ENCODE peak calls at places on chromosome 22, in seven cellular contexts. One of them, this sample, is unnamed.

GRCh38 chr22:28943501-28943879 is 60.1 kb downstream of the ZNRF3 start:
- DNase-seq in K562: no peak
- DNase-seq in IMR-90: no peak
- DNase-seq in body of pancreas: peak
- DNase-seq in sigmoid colon: no peak
- DNase-seq in right lobe of liver: no peak
- DNase-seq in tibial nerve: peak
- DNase-seq in this sample: no peak

GRCh38 chr22:32700186-32700882 is 101.2 kb upstream of the TIMP3 start:
- DNase-seq in IMR-90: peak
- DNase-seq in K562: no peak
- DNase-seq in right lobe of liver: no peak
- DNase-seq in body of pancreas: no peak
- DNase-seq in sigmoid colon: no peak
- DNase-seq in tibial nerve: no peak
- DNase-seq in this sample: no peak

GRCh38 chr22:30424471-30425326 is 869 bp upstream of the MTFP1 start:
- DNase-seq in tibial nerve: peak
- DNase-seq in right lobe of liver: no peak
- DNase-seq in K562: no peak
- DNase-seq in body of pancreas: no peak
- DNase-seq in IMR-90: peak
- DNase-seq in sigmoid colon: no peak
- DNase-seq in this sample: no peak

GRCh38 chr22:30833328-30833727 is 135.2 kb downstream of the MORC2 start:
- DNase-seq in tibial nerve: no peak
- DNase-seq in K562: no peak
- DNase-seq in right lobe of liver: no peak
- DNase-seq in IMR-90: no peak
- DNase-seq in body of pancreas: no peak
- DNase-seq in sigmoid colon: no peak
- DNase-seq in this sample: no peak

GRCh38 chr22:48957311-48957986 is 870.2 kb downstream of the BRD1 start:
- DNase-seq in sigmoid colon: no peak
- DNase-seq in body of pancreas: no peak
- DNase-seq in K562: no peak
- DNase-seq in right lobe of liver: peak
- DNase-seq in tibial nerve: no peak
- DNase-seq in IMR-90: no peak
- DNase-seq in this sample: no peak

GRCh38 chr22:36797988-36798670 is 18.7 kb downstream of the PVALB start:
- DNase-seq in sigmoid colon: no peak
- DNase-seq in tibial nerve: no peak
- DNase-seq in K562: no peak
- DNase-seq in right lobe of liver: no peak
- DNase-seq in IMR-90: no peak
- DNase-seq in body of pancreas: no peak
- DNase-seq in this sample: no peak

GRCh38 chr22:50698546-50698945 is 25.9 kb downstream of the SHANK3 start:
- DNase-seq in right lobe of liver: peak
- DNase-seq in K562: no peak
- DNase-seq in sigmoid colon: peak
- DNase-seq in IMR-90: no peak
- DNase-seq in tibial nerve: no peak
- DNase-seq in body of pancreas: peak
- DNase-seq in this sample: no peak

GRCh38 chr22:27876684-27877083 is 42.4 kb downstream of the PITPNB start:
- DNase-seq in right lobe of liver: no peak
- DNase-seq in K562: no peak
- DNase-seq in sigmoid colon: no peak
- DNase-seq in IMR-90: peak
- DNase-seq in tibial nerve: no peak
- DNase-seq in body of pancreas: no peak
- DNase-seq in this sample: no peak

GRCh38 chr22:44145544-44145943 is 35.2 kb upstream of the PARVG start:
- DNase-seq in sigmoid colon: peak
- DNase-seq in tibial nerve: no peak
- DNase-seq in IMR-90: no peak
- DNase-seq in right lobe of liver: no peak
- DNase-seq in body of pancreas: peak
- DNase-seq in K562: no peak
- DNase-seq in this sample: no peak

GRCh38 chr22:32839776-32840571 is 38.5 kb downstream of the TIMP3 start:
- DNase-seq in tibial nerve: no peak
- DNase-seq in sigmoid colon: no peak
- DNase-seq in right lobe of liver: no peak
- DNase-seq in IMR-90: peak
- DNase-seq in K562: no peak
- DNase-seq in body of pancreas: no peak
- DNase-seq in this sample: no peak

GRCh38 chr22:49404576-49405199 is 423.0 kb downstream of the BRD1 start:
- DNase-seq in K562: no peak
- DNase-seq in sigmoid colon: peak
- DNase-seq in tibial nerve: peak
- DNase-seq in IMR-90: no peak
- DNase-seq in body of pancreas: no peak
- DNase-seq in right lobe of liver: peak
- DNase-seq in this sample: no peak

GRCh38 chr22:49295465-49295743 is 532.3 kb downstream of the BRD1 start:
- DNase-seq in IMR-90: no peak
- DNase-seq in body of pancreas: no peak
- DNase-seq in right lobe of liver: no peak
- DNase-seq in sigmoid colon: no peak
- DNase-seq in tibial nerve: no peak
- DNase-seq in K562: no peak
- DNase-seq in this sample: no peak

GRCh38 chr22:29270475-29271271 is 2.6 kb downstream of the EWSR1 start:
- DNase-seq in right lobe of liver: no peak
- DNase-seq in sigmoid colon: no peak
- DNase-seq in K562: no peak
- DNase-seq in body of pancreas: no peak
- DNase-seq in tibial nerve: no peak
- DNase-seq in IMR-90: peak
- DNase-seq in this sample: no peak

GRCh38 chr22:33894515-33894914 is 25.8 kb downstream of the LARGE1 start:
- DNase-seq in right lobe of liver: no peak
- DNase-seq in IMR-90: no peak
- DNase-seq in K562: no peak
- DNase-seq in body of pancreas: peak
- DNase-seq in sigmoid colon: no peak
- DNase-seq in tibial nerve: no peak
- DNase-seq in this sample: no peak

GRCh38 chr22:49553076-49553475 is 274.6 kb downstream of the BRD1 start:
- DNase-seq in body of pancreas: peak
- DNase-seq in sigmoid colon: peak
- DNase-seq in tibial nerve: no peak
- DNase-seq in K562: no peak
- DNase-seq in right lobe of liver: peak
- DNase-seq in IMR-90: no peak
- DNase-seq in this sample: no peak

GRCh38 chr22:34973926-34974325 is 92.0 kb upstream of the ISX start:
- DNase-seq in body of pancreas: no peak
- DNase-seq in sigmoid colon: no peak
- DNase-seq in K562: no peak
- DNase-seq in IMR-90: no peak
- DNase-seq in right lobe of liver: no peak
- DNase-seq in tibial nerve: no peak
- DNase-seq in this sample: no peak

GRCh38 chr22:28440517-28441366 is 238.9 kb downstream of the TTC28 start:
- DNase-seq in right lobe of liver: no peak
- DNase-seq in body of pancreas: no peak
- DNase-seq in tibial nerve: no peak
- DNase-seq in IMR-90: peak
- DNase-seq in K562: no peak
- DNase-seq in sigmoid colon: no peak
- DNase-seq in this sample: no peak

GRCh38 chr22:36727110-36727509 is 23.6 kb upstream of the CACNG2 start:
- DNase-seq in K562: no peak
- DNase-seq in tibial nerve: no peak
- DNase-seq in IMR-90: no peak
- DNase-seq in sigmoid colon: peak
- DNase-seq in body of pancreas: no peak
- DNase-seq in right lobe of liver: peak
- DNase-seq in this sample: no peak

GRCh38 chr22:48941903-48942625 is 885.6 kb downstream of the BRD1 start:
- DNase-seq in tibial nerve: no peak
- DNase-seq in body of pancreas: no peak
- DNase-seq in right lobe of liver: peak
- DNase-seq in IMR-90: no peak
- DNase-seq in K562: no peak
- DNase-seq in sigmoid colon: peak
- DNase-seq in this sample: no peak

GRCh38 chr22:18156878-18157713 is 7.1 kb downstream of the USP18 start:
- DNase-seq in IMR-90: peak
- DNase-seq in sigmoid colon: peak
- DNase-seq in K562: peak
- DNase-seq in body of pancreas: peak
- DNase-seq in tibial nerve: peak
- DNase-seq in right lobe of liver: peak
- DNase-seq in this sample: peak

GRCh38 chr22:16601437-16602223 is 9.0 kb upstream of the CCT8L2 start:
- DNase-seq in right lobe of liver: no peak
- DNase-seq in body of pancreas: peak
- DNase-seq in K562: peak
- DNase-seq in tibial nerve: no peak
- DNase-seq in IMR-90: no peak
- DNase-seq in sigmoid colon: no peak
- DNase-seq in this sample: no peak

GRCh38 chr22:48835857-48836672 is 991.6 kb downstream of the BRD1 start:
- DNase-seq in sigmoid colon: no peak
- DNase-seq in right lobe of liver: no peak
- DNase-seq in tibial nerve: no peak
- DNase-seq in body of pancreas: no peak
- DNase-seq in K562: no peak
- DNase-seq in IMR-90: no peak
- DNase-seq in this sample: no peak

GRCh38 chr22:24400726-24401596 is 26.4 kb upstream of the ADORA2A start:
- DNase-seq in body of pancreas: no peak
- DNase-seq in IMR-90: peak
- DNase-seq in right lobe of liver: no peak
- DNase-seq in tibial nerve: no peak
- DNase-seq in sigmoid colon: no peak
- DNase-seq in K562: no peak
- DNase-seq in this sample: no peak
- TF ChIP-seq POLR2A in body of pancreas: no peak
- TF ChIP-seq POLR2A in IMR-90: no peak
- TF ChIP-seq POLR2A in right lobe of liver: no peak
- TF ChIP-seq POLR2A in tibial nerve: no peak
- TF ChIP-seq POLR2A in sigmoid colon: no peak
- TF ChIP-seq POLR2A in K562: no peak
- TF ChIP-seq POLR2A in this sample: no peak

DNA sequence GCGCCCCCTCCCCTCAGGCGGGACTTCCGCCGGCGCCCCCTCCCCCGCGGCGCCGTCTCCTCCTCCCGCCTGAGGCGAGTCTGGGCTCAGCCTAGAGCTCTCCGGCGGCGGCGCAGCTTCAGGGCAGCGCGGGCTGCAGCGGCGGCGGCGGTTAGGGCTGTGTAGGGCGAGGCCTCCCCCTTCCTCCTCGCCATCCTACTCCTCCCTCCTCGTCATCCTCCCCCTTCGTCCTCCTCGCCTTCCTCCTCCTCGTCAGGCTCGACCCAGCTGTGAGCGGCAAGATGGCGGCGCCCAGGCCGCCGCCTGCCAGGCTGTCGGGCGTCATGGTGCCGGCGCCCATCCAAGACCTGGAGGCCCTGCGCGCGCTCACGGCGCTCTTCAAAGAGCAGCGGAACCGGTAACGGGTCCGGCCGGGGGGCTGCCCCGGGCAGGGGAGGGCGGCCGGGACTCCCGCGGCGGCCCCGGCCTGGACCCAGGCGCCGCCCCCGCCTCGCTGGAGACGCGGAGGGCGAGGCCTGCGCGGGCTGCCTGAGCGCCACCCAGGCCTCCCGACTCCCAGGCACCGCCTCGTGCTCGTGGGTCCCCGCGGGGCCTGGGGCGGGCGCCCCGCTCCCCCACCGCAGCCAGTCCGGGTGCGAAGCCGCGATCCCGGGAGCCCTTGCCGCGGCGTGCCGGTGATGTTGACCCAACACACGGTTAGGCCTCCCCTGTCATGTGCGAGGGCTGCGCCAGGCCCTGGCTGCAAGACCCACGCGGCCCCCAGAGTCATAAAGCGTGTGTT is at the start of gene ATXN10:
- DNase-seq in K562: peak
- DNase-seq in IMR-90: peak
- DNase-seq in sigmoid colon: peak
- DNase-seq in body of pancreas: peak
- DNase-seq in tibial nerve: peak
- DNase-seq in right lobe of liver: peak
- DNase-seq in this sample: peak
- TF ChIP-seq POLR2A in K562: peak
- TF ChIP-seq POLR2A in IMR-90: peak
- TF ChIP-seq POLR2A in sigmoid colon: no peak
- TF ChIP-seq POLR2A in body of pancreas: peak
- TF ChIP-seq POLR2A in tibial nerve: peak
- TF ChIP-seq POLR2A in right lobe of liver: peak
- TF ChIP-seq POLR2A in this sample: peak

DNA sequence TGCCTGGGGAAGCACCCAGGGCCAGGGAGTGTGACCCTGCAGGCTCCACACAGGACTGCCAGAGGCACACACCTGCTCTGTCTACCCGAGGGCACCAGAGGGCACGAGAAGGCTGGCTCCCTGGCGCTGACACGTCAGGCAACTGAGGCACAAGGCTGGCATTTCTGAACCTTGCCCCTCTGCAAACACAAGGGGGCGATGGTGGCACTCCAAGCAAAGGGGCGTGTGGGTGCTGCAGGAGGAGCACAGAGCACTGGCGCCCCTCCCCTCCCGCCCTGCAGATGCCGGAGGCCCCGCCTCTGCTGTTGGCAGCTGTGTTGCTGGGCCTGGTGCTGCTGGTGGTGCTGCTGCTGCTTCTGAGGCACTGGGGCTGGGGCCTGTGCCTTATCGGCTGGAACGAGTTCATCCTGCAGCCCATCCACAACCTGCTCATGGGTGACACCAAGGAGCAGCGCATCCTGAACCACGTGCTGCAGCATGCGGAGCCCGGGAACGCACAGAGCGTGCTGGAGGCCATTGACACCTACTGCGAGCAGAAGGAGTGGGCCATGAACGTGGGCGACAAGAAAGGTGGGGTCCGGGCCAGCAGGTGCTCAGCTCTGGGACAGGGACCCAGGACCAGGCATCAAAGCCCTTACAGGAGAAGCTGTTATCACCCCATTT is 20.8 kb upstream of the TXNRD2 start:
- DNase-seq in body of pancreas: peak
- DNase-seq in right lobe of liver: peak
- DNase-seq in IMR-90: peak
- DNase-seq in tibial nerve: no peak
- DNase-seq in sigmoid colon: peak
- DNase-seq in K562: peak
- DNase-seq in this sample: no peak
- TF ChIP-seq POLR2A in body of pancreas: no peak
- TF ChIP-seq POLR2A in right lobe of liver: no peak
- TF ChIP-seq POLR2A in IMR-90: no peak
- TF ChIP-seq POLR2A in tibial nerve: no peak
- TF ChIP-seq POLR2A in sigmoid colon: no peak
- TF ChIP-seq POLR2A in K562: peak
- TF ChIP-seq POLR2A in this sample: no peak

DNA sequence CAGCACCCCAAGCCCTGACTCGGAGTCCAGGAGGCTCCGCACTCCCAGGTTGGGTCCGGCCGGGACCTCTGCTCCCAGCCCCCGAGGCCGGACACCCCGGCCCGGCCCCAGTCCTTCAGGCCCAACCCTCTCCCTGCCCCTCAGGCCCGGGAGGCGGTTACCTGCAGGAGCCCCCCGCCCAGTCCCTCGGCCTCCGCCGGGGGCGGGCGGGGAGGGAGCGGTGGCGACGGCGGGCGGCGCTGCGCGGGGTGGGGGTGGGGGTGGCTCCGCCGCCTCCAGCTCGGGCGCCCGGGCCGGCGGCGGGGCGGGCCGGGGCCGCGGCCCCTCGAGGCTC is 308 bp downstream of the TCF20 start:
- DNase-seq in IMR-90: no peak
- DNase-seq in K562: no peak
- DNase-seq in body of pancreas: peak
- DNase-seq in sigmoid colon: no peak
- DNase-seq in tibial nerve: no peak
- DNase-seq in right lobe of liver: no peak
- DNase-seq in this sample: peak
- TF ChIP-seq POLR2A in IMR-90: no peak
- TF ChIP-seq POLR2A in K562: no peak
- TF ChIP-seq POLR2A in body of pancreas: no peak
- TF ChIP-seq POLR2A in sigmoid colon: no peak
- TF ChIP-seq POLR2A in tibial nerve: no peak
- TF ChIP-seq POLR2A in right lobe of liver: no peak
- TF ChIP-seq POLR2A in this sample: no peak

This sample was measured in H54.